ENCODE peak calls at places on chromosomes 11 and 22, in eight cellular contexts. One of them, this sample, is unnamed.
A peak's percentile ranks its signal among the peaks of the same experiment; 100 is the strongest.

GRCh38 chr22:19148417-19149046 is 1.6 kb downstream of the GSC2 start:
- DNase-seq in GM06990: no peak
- DNase-seq in SK-N-SH: no peak
- DNase-seq in CD14-positive monocyte: no peak
- DNase-seq in activated B cell treated with CpG ODN at 0.5 μM for 24 hours: no peak
- DNase-seq in mammary epithelial cell: no peak
- DNase-seq in AG09309: no peak
- DNase-seq in GM12865: no peak
- DNase-seq in this sample: no peak

GRCh38 chr11:73257342-73258103 is 14.6 kb upstream of the P2RY6 start:
- DNase-seq in activated B cell treated with CpG ODN at 0.5 μM for 24 hours: no peak
- DNase-seq in GM06990: no peak
- DNase-seq in AG09309: peak; percentile 89
- DNase-seq in CD14-positive monocyte: no peak
- DNase-seq in SK-N-SH: no peak
- DNase-seq in mammary epithelial cell: peak; percentile 84
- DNase-seq in GM12865: no peak
- DNase-seq in this sample: no peak

GRCh38 chr11:93744669-93745004 is 3.2 kb downstream of the C11orf54 start:
- DNase-seq in GM12865: no peak
- DNase-seq in GM06990: no peak
- DNase-seq in CD14-positive monocyte: no peak
- DNase-seq in mammary epithelial cell: no peak
- DNase-seq in SK-N-SH: no peak
- DNase-seq in activated B cell treated with CpG ODN at 0.5 μM for 24 hours: no peak
- DNase-seq in AG09309: no peak
- DNase-seq in this sample: no peak

GRCh38 chr11:65945941-65946558 is 770 bp downstream of the TSGA10IP start:
- DNase-seq in GM06990: no peak
- DNase-seq in AG09309: no peak
- DNase-seq in activated B cell treated with CpG ODN at 0.5 μM for 24 hours: no peak
- DNase-seq in CD14-positive monocyte: no peak
- DNase-seq in mammary epithelial cell: no peak
- DNase-seq in SK-N-SH: no peak
- DNase-seq in GM12865: no peak
- DNase-seq in this sample: no peak

GRCh38 chr22:42202048-42202447 is 68.4 kb downstream of the TCF20 start:
- DNase-seq in GM12865: no peak
- DNase-seq in SK-N-SH: no peak
- DNase-seq in CD14-positive monocyte: no peak
- DNase-seq in AG09309: no peak
- DNase-seq in GM06990: no peak
- DNase-seq in activated B cell treated with CpG ODN at 0.5 μM for 24 hours: no peak
- DNase-seq in mammary epithelial cell: no peak
- DNase-seq in this sample: no peak

GRCh38 chr11:69172674-69173073 is 16.9 kb downstream of the SMIM38 start:
- DNase-seq in CD14-positive monocyte: no peak
- DNase-seq in mammary epithelial cell: peak; percentile 27
- DNase-seq in GM12865: peak; percentile 26
- DNase-seq in activated B cell treated with CpG ODN at 0.5 μM for 24 hours: no peak
- DNase-seq in GM06990: no peak
- DNase-seq in AG09309: no peak
- DNase-seq in SK-N-SH: no peak
- DNase-seq in this sample: no peak

GRCh38 chr11:14118047-14118446 is 155.5 kb downstream of the SPON1 start:
- DNase-seq in GM12865: no peak
- DNase-seq in GM06990: no peak
- DNase-seq in SK-N-SH: no peak
- DNase-seq in CD14-positive monocyte: no peak
- DNase-seq in AG09309: no peak
- DNase-seq in mammary epithelial cell: no peak
- DNase-seq in activated B cell treated with CpG ODN at 0.5 μM for 24 hours: no peak
- DNase-seq in this sample: no peak

GRCh38 chr11:77299528-77299993 is 1.9 kb downstream of the GDPD4 start:
- DNase-seq in AG09309: no peak
- DNase-seq in SK-N-SH: no peak
- DNase-seq in CD14-positive monocyte: no peak
- DNase-seq in activated B cell treated with CpG ODN at 0.5 μM for 24 hours: no peak
- DNase-seq in GM12865: no peak
- DNase-seq in mammary epithelial cell: peak; percentile 78
- DNase-seq in GM06990: no peak
- DNase-seq in this sample: no peak

GRCh38 chr11:57899378-57899777 is 124.3 kb upstream of the OR9Q1 start:
- DNase-seq in SK-N-SH: no peak
- DNase-seq in GM06990: no peak
- DNase-seq in CD14-positive monocyte: no peak
- DNase-seq in activated B cell treated with CpG ODN at 0.5 μM for 24 hours: no peak
- DNase-seq in AG09309: no peak
- DNase-seq in GM12865: peak; percentile 5
- DNase-seq in mammary epithelial cell: peak; percentile 24
- DNase-seq in this sample: no peak

GRCh38 chr11:90867416-90867815 is 644.6 kb upstream of the CHORDC1 start:
- DNase-seq in SK-N-SH: no peak
- DNase-seq in activated B cell treated with CpG ODN at 0.5 μM for 24 hours: no peak
- DNase-seq in CD14-positive monocyte: no peak
- DNase-seq in GM12865: no peak
- DNase-seq in mammary epithelial cell: no peak
- DNase-seq in GM06990: no peak
- DNase-seq in AG09309: no peak
- DNase-seq in this sample: no peak

GRCh38 chr22:49768961-49769690 is 58.5 kb downstream of the BRD1 start:
- DNase-seq in GM12865: no peak
- DNase-seq in GM06990: no peak
- DNase-seq in activated B cell treated with CpG ODN at 0.5 μM for 24 hours: no peak
- DNase-seq in SK-N-SH: peak; percentile 40
- DNase-seq in CD14-positive monocyte: peak; percentile 38
- DNase-seq in mammary epithelial cell: no peak
- DNase-seq in AG09309: no peak
- DNase-seq in this sample: no peak

GRCh38 chr22:20885557-20886323 is 26.9 kb downstream of the SNAP29 start:
- DNase-seq in AG09309: peak; percentile 40
- DNase-seq in activated B cell treated with CpG ODN at 0.5 μM for 24 hours: peak; percentile 33
- DNase-seq in GM12865: peak; percentile 55
- DNase-seq in SK-N-SH: peak; percentile 84
- DNase-seq in CD14-positive monocyte: peak; percentile 81
- DNase-seq in GM06990: peak; percentile 31
- DNase-seq in mammary epithelial cell: peak; percentile 75
- DNase-seq in this sample: peak; percentile 81

GRCh38 chr22:38513063-38513462 is 7.0 kb upstream of the DDX17 start:
- DNase-seq in AG09309: no peak
- DNase-seq in GM06990: peak; percentile 28
- DNase-seq in mammary epithelial cell: no peak
- DNase-seq in activated B cell treated with CpG ODN at 0.5 μM for 24 hours: no peak
- DNase-seq in GM12865: peak; percentile 65
- DNase-seq in CD14-positive monocyte: no peak
- DNase-seq in SK-N-SH: peak; percentile 19
- DNase-seq in this sample: peak; percentile 58

GRCh38 chr11:1054143-1055108 is 17.9 kb upstream of the MUC6 start:
- DNase-seq in mammary epithelial cell: no peak
- DNase-seq in activated B cell treated with CpG ODN at 0.5 μM for 24 hours: no peak
- DNase-seq in AG09309: no peak
- DNase-seq in GM06990: no peak
- DNase-seq in SK-N-SH: peak; percentile 85
- DNase-seq in CD14-positive monocyte: no peak
- DNase-seq in GM12865: no peak
- DNase-seq in this sample: no peak

GRCh38 chr11:63551889-63552266 is 11.3 kb downstream of the PLAAT2 start:
- DNase-seq in activated B cell treated with CpG ODN at 0.5 μM for 24 hours: no peak
- DNase-seq in CD14-positive monocyte: no peak
- DNase-seq in GM06990: no peak
- DNase-seq in AG09309: no peak
- DNase-seq in GM12865: no peak
- DNase-seq in SK-N-SH: no peak
- DNase-seq in mammary epithelial cell: no peak
- DNase-seq in this sample: no peak

GRCh38 chr22:21951931-21952465 is 650 bp downstream of the PPM1F start:
- DNase-seq in CD14-positive monocyte: no peak
- DNase-seq in SK-N-SH: peak; percentile 59
- DNase-seq in mammary epithelial cell: peak; percentile 44
- DNase-seq in GM12865: peak; percentile 50
- DNase-seq in GM06990: peak; percentile 52
- DNase-seq in AG09309: no peak
- DNase-seq in activated B cell treated with CpG ODN at 0.5 μM for 24 hours: no peak
- DNase-seq in this sample: no peak

GRCh38 chr11:132472411-132473205 is 1059.7 kb downstream of the OPCML start:
- DNase-seq in mammary epithelial cell: no peak
- DNase-seq in activated B cell treated with CpG ODN at 0.5 μM for 24 hours: no peak
- DNase-seq in CD14-positive monocyte: no peak
- DNase-seq in SK-N-SH: no peak
- DNase-seq in GM06990: no peak
- DNase-seq in GM12865: no peak
- DNase-seq in AG09309: no peak
- DNase-seq in this sample: no peak
- TF ChIP-seq CTCF in mammary epithelial cell: no peak
- TF ChIP-seq CTCF in activated B cell treated with CpG ODN at 0.5 μM for 24 hours: no peak
- TF ChIP-seq CTCF in CD14-positive monocyte: no peak
- TF ChIP-seq CTCF in SK-N-SH: no peak
- TF ChIP-seq CTCF in GM06990: no peak
- TF ChIP-seq CTCF in GM12865: no peak
- TF ChIP-seq CTCF in AG09309: no peak
- TF ChIP-seq CTCF in this sample: no peak

DNA sequence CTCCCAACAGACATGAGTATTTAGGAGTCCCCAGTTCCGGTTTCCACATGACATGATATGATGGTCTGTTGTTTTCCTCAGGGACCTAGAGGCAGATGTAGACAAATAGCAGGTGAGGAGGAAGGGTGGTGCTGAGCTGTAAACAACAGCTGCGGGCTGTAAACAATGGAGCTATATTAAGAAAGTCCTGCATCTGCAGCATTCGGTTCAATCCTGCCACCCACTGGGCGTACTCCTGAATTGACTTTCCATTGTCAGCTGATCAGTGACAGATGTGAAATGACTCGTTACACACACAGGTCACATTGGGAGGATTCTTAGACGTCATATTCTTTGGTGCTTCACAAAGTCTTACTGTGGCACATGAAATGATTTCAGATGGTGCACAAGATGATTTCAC is 26.8 kb upstream of the RAG1 start:
- DNase-seq in mammary epithelial cell: peak; percentile 53
- DNase-seq in GM12865: peak; percentile 77
- DNase-seq in SK-N-SH: peak; percentile 37
- DNase-seq in CD14-positive monocyte: peak; percentile 45
- DNase-seq in activated B cell treated with CpG ODN at 0.5 μM for 24 hours: no peak
- DNase-seq in GM06990: peak; percentile 29
- DNase-seq in AG09309: peak; percentile 2
- DNase-seq in this sample: peak; percentile 59
- TF ChIP-seq CTCF in mammary epithelial cell: peak; percentile 27
- TF ChIP-seq CTCF in GM12865: peak; percentile 49
- TF ChIP-seq CTCF in SK-N-SH: peak; percentile 43
- TF ChIP-seq CTCF in CD14-positive monocyte: peak; percentile 19
- TF ChIP-seq CTCF in activated B cell treated with CpG ODN at 0.5 μM for 24 hours: no peak
- TF ChIP-seq CTCF in GM06990: peak; percentile 54
- TF ChIP-seq CTCF in AG09309: peak; percentile 47
- TF ChIP-seq CTCF in this sample: peak; percentile 43

DNA sequence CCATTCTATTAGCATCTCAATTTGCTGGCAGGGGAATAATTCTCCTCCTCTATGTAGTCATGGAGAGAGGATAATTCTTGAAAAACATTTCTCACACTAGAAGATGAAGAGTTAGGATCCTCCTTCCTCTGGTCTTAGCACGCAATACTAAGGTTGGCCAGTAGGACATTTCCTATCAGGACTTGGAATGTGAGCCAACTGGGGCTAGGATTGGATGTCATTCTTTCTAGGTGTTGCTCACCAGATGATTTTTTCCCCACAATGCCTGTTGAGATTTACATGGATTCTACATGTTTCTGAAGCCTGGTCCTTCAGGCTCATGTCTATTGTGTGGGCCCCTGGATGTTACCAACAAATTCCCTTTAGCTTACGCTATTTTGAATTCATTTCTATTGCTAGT is 28.0 kb downstream of the SLN start:
- DNase-seq in GM12865: no peak
- DNase-seq in GM06990: no peak
- DNase-seq in AG09309: no peak
- DNase-seq in activated B cell treated with CpG ODN at 0.5 μM for 24 hours: no peak
- DNase-seq in SK-N-SH: peak; percentile 24
- DNase-seq in CD14-positive monocyte: no peak
- DNase-seq in mammary epithelial cell: peak; percentile 9
- DNase-seq in this sample: no peak
- TF ChIP-seq CTCF in GM12865: peak; percentile 34
- TF ChIP-seq CTCF in GM06990: peak; percentile 32
- TF ChIP-seq CTCF in AG09309: peak; percentile 40
- TF ChIP-seq CTCF in activated B cell treated with CpG ODN at 0.5 μM for 24 hours: no peak
- TF ChIP-seq CTCF in SK-N-SH: peak; percentile 51
- TF ChIP-seq CTCF in CD14-positive monocyte: peak; percentile 38
- TF ChIP-seq CTCF in mammary epithelial cell: peak; percentile 47
- TF ChIP-seq CTCF in this sample: no peak

GRCh38 chr11:118658372-118659313 is 20.8 kb downstream of the TREH start:
- DNase-seq in mammary epithelial cell: no peak
- DNase-seq in SK-N-SH: no peak
- DNase-seq in GM06990: no peak
- DNase-seq in GM12865: no peak
- DNase-seq in activated B cell treated with CpG ODN at 0.5 μM for 24 hours: no peak
- DNase-seq in AG09309: no peak
- DNase-seq in CD14-positive monocyte: no peak
- DNase-seq in this sample: no peak

GRCh38 chr11:118660646-118661424 is 18.6 kb downstream of the TREH start:
- DNase-seq in activated B cell treated with CpG ODN at 0.5 μM for 24 hours: no peak
- DNase-seq in CD14-positive monocyte: no peak
- DNase-seq in AG09309: no peak
- DNase-seq in GM12865: no peak
- DNase-seq in SK-N-SH: no peak
- DNase-seq in GM06990: no peak
- DNase-seq in mammary epithelial cell: no peak
- DNase-seq in this sample: no peak

GRCh38 chr11:118659956-118660645 is 19.3 kb downstream of the TREH start:
- DNase-seq in GM12865: no peak
- DNase-seq in SK-N-SH: no peak
- DNase-seq in GM06990: no peak
- DNase-seq in AG09309: no peak
- DNase-seq in activated B cell treated with CpG ODN at 0.5 μM for 24 hours: no peak
- DNase-seq in mammary epithelial cell: no peak
- DNase-seq in CD14-positive monocyte: no peak
- DNase-seq in this sample: no peak

GRCh38 chr11:118657709-118658108 is 21.7 kb downstream of the TREH start:
- DNase-seq in CD14-positive monocyte: no peak
- DNase-seq in GM12865: no peak
- DNase-seq in GM06990: no peak
- DNase-seq in SK-N-SH: no peak
- DNase-seq in AG09309: no peak
- DNase-seq in activated B cell treated with CpG ODN at 0.5 μM for 24 hours: no peak
- DNase-seq in mammary epithelial cell: no peak
- DNase-seq in this sample: no peak

DNA sequence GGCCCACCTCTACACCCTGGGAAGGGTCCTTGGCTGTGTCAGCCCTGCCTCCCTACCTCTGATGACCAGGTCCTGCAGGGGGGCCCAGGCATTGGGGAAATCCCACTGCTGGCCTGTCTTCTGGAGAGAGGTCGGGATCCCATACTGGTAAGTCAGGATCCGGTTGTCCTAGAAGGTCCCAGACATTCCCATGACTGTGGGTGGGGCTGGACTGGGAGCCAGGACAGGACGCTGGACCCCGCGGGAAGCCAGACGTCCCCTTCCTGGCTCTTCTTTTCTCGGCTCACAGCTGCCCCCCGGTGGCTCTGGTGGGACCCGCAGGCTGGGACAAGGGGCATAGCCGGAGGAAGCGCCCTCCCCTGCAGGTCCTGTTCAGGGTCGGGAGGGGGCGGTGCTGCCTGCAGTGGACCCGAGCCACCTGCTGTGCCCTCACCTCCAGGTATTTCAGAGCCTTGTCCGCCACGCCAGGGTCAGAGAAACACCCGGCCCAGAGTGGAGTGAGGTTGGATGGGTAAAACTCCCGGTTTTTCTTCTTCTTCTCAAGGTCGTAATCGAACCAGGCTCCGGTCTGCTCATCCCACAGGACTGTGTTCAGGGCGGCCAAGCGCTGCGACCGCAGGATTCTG is 20.0 kb downstream of the TREH start:
- DNase-seq in activated B cell treated with CpG ODN at 0.5 μM for 24 hours: peak; percentile 80
- DNase-seq in SK-N-SH: peak; percentile 96
- DNase-seq in CD14-positive monocyte: peak; percentile 80
- DNase-seq in GM12865: peak; percentile 85
- DNase-seq in mammary epithelial cell: peak; percentile 58
- DNase-seq in AG09309: peak; percentile 17
- DNase-seq in GM06990: peak; percentile 78
- DNase-seq in this sample: peak; percentile 97
- TF ChIP-seq CTCF in activated B cell treated with CpG ODN at 0.5 μM for 24 hours: peak; percentile 50
- TF ChIP-seq CTCF in SK-N-SH: peak; percentile 89
- TF ChIP-seq CTCF in CD14-positive monocyte: peak; percentile 98
- TF ChIP-seq CTCF in GM12865: peak; percentile 96
- TF ChIP-seq CTCF in mammary epithelial cell: peak; percentile 81
- TF ChIP-seq CTCF in AG09309: peak; percentile 94
- TF ChIP-seq CTCF in GM06990: peak; percentile 99
- TF ChIP-seq CTCF in this sample: peak; percentile 92